ENCODE peak calls at places on chromosomes 2 and 18, in six cellular contexts. X is RWPE2, Y is foreskin fibroblast, N is right cardiac atrium, A is astrocyte of the spinal cord, I is pancreas. W is an unnamed sample.

GRCh38 chr2:164302786-164303185 is 318.5 kb downstream of the GRB14 start:
- DNase-seq in X (no peak), Y (no peak), N (no peak), A (no peak), I (no peak), W (no peak)

GRCh38 chr18:74611791-74612190 is 14.1 kb downstream of the ZNF407 start:
- DNase-seq in X (no peak), Y (no peak), N (no peak), A (no peak), I (no peak), W (no peak)

GRCh38 chr2:59385971-59386370 is 1144.8 kb upstream of the FANCL start:
- DNase-seq in X (no peak), Y (no peak), N (no peak), A (no peak), I (no peak), W (no peak)

GRCh38 chr2:128108166-128108565 is 17.2 kb downstream of the UGGT1 start:
- DNase-seq in X (no peak), Y (no peak), N (no peak), A (no peak), I (no peak), W (no peak)

GRCh38 chr2:177753682-177754475 is 318.7 kb downstream of the PDE11A start:
- DNase-seq in X (no peak), Y (peak; percentile 48), N (peak; percentile 83), A (peak; percentile 90), I (no peak), W (peak; percentile 69)

GRCh38 chr2:45541450-45541849 is 69.6 kb downstream of the SRBD1 start:
- DNase-seq in X (no peak), Y (no peak), N (no peak), A (no peak), I (peak; percentile 10), W (no peak)

GRCh38 chr2:240111253-240111652 is 24.9 kb downstream of the COPS9 start:
- DNase-seq in X (no peak), Y (peak; percentile 7), N (no peak), A (no peak), I (no peak), W (no peak)

GRCh38 chr18:79507076-79507545 is 111.4 kb downstream of the NFATC1 start:
- DNase-seq in X (peak; percentile 42), Y (peak; percentile 37), N (peak; percentile 96), A (peak; percentile 55), I (peak; percentile 69), W (no peak)

GRCh38 chr18:60950634-60951033 is 382.6 kb upstream of the CDH20 start:
- DNase-seq in X (no peak), Y (no peak), N (no peak), A (no peak), I (no peak), W (no peak)

GRCh38 chr2:151071382-151071781 is 190.3 kb downstream of the RBM43 start:
- DNase-seq in X (no peak), Y (peak; percentile 55), N (no peak), A (peak; percentile 24), I (no peak), W (peak; percentile 26)

GRCh38 chr18:8947576-8947975 is 154.9 kb upstream of the NDUFV2 start:
- DNase-seq in X (no peak), Y (no peak), N (no peak), A (peak; percentile 40), I (no peak), W (no peak)

GRCh38 chr2:18047896-18048657 is 169.6 kb downstream of the KCNS3 start:
- DNase-seq in X (peak; percentile 79), Y (peak; percentile 73), N (peak; percentile 58), A (no peak), I (no peak), W (no peak)

GRCh38 chr2:232299084-232299483 is 79.5 kb upstream of the ALPP start:
- DNase-seq in X (no peak), Y (no peak), N (no peak), A (no peak), I (no peak), W (no peak)

GRCh38 chr2:211014906-211015305 is 458.5 kb downstream of the CPS1 start:
- DNase-seq in X (no peak), Y (no peak), N (no peak), A (no peak), I (no peak), W (no peak)

GRCh38 chr2:235614900-235615712 is 121.3 kb downstream of the AGAP1 start:
- DNase-seq in X (no peak), Y (peak; percentile 83), N (peak; percentile 84), A (peak; percentile 48), I (no peak), W (peak; percentile 79)

GRCh38 chr2:45786831-45787357 is 135.4 kb downstream of the PRKCE start:
- DNase-seq in X (no peak), Y (no peak), N (no peak), A (no peak), I (no peak), W (no peak)

GRCh38 chr2:200397785-200398184 is 91.3 kb downstream of the SPATS2L start:
- DNase-seq in X (no peak), Y (no peak), N (no peak), A (peak; percentile 62), I (no peak), W (no peak)

GRCh38 chr2:109699646-109700045 is 85.5 kb downstream of the SOWAHC start:
- DNase-seq in X (no peak), Y (no peak), N (peak; percentile 72), A (no peak), I (no peak), W (no peak)

GRCh38 chr18:49241852-49242251 is 218.6 kb downstream of the DYM start:
- DNase-seq in X (no peak), Y (peak; percentile 70), N (no peak), A (peak; percentile 61), I (no peak), W (no peak)

GRCh38 chr2:41922177-41922576 is 125.6 kb upstream of the PKDCC start:
- DNase-seq in X (no peak), Y (no peak), N (no peak), A (no peak), I (no peak), W (no peak)

GRCh38 chr2:45067859-45068642 is 58.8 kb upstream of the SIX2 start:
- DNase-seq in X (no peak), Y (peak; percentile 20), N (no peak), A (no peak), I (no peak), W (peak; percentile 22)

GRCh38 chr2:72827999-72828646 is 2.3 kb upstream of the EXOC6B start:
- DNase-seq in X (no peak), Y (peak; percentile 41), N (no peak), A (peak; percentile 32), I (no peak), W (no peak)

GRCh38 chr2:71277536-71278103 is 50.7 kb upstream of the PAIP2B start:
- DNase-seq in X (no peak), Y (peak; percentile 15), N (peak; percentile 82), A (peak; percentile 8), I (peak; percentile 46), W (no peak)

GRCh38 chr18:58513615-58514014 is 115.3 kb downstream of the ALPK2 start:
- DNase-seq in X (no peak), Y (no peak), N (no peak), A (no peak), I (no peak), W (no peak)

GRCh38 chr2:240879105-240879504 is 10.5 kb downstream of the AGXT start:
- DNase-seq in X (peak; percentile 41), Y (no peak), N (peak; percentile 18), A (no peak), I (no peak), W (no peak)

GRCh38 chr18:57801379-57802165 is 1.5 kb downstream of the ATP8B1 start:
- DNase-seq in X (no peak), Y (no peak), N (peak; percentile 73), A (no peak), I (peak; percentile 71), W (no peak)

GRCh38 chr2:118865106-118865505 is 17.7 kb upstream of the EN1 start:
- DNase-seq in X (no peak), Y (peak; percentile 37), N (no peak), A (no peak), I (no peak), W (no peak)

GRCh38 chr2:15630958-15631719 is 39.5 kb downstream of the DDX1 start:
- DNase-seq in X (no peak), Y (no peak), N (peak; percentile 16), A (no peak), I (no peak), W (no peak)

GRCh38 chr2:8534729-8535397 is 147.0 kb upstream of the ID2 start:
- DNase-seq in X (no peak), Y (no peak), N (peak; percentile 94), A (peak; percentile 34), I (no peak), W (peak; percentile 10)

GRCh38 chr2:3575534-3576324 is 669 bp downstream of the RPS7 start:
- DNase-seq in X (no peak), Y (no peak), N (peak; percentile 65), A (no peak), I (peak; percentile 73), W (no peak)

GRCh38 chr2:160061533-160062282 is 707 bp downstream of the PLA2R1 start:
- DNase-seq in X (no peak), Y (no peak), N (peak; percentile 63), A (no peak), I (peak; percentile 54), W (no peak)
- H3K4me3 ChIP-seq in X (peak overlapping the region; percentile 57), Y (peak overlapping the region; percentile 69), N (peak overlapping the region; percentile 85), A (peak overlapping the region; percentile 61), I (peak overlapping the region; percentile 63), W (peak overlapping the region; percentile 65)

GRCh38 chr2:62407838-62408589 is 98.0 kb downstream of the TMEM17 start:
- DNase-seq in X (no peak), Y (no peak), N (no peak), A (no peak), I (no peak), W (no peak)
- H3K4me3 ChIP-seq in X (no peak overlapping the region), Y (no peak overlapping the region), N (no peak overlapping the region), A (no peak overlapping the region), I (no peak overlapping the region), W (no peak overlapping the region)

GRCh38 chr18:45340884-45341283 is 274.4 kb upstream of the SLC14A2 start:
- DNase-seq in X (no peak), Y (no peak), N (no peak), A (no peak), I (no peak), W (no peak)

GRCh38 chr18:45337477-45337876 is 277.8 kb upstream of the SLC14A2 start:
- DNase-seq in X (no peak), Y (no peak), N (no peak), A (no peak), I (no peak), W (no peak)

GRCh38 chr18:45341454-45341853 is 273.8 kb upstream of the SLC14A2 start:
- DNase-seq in X (no peak), Y (no peak), N (no peak), A (no peak), I (no peak), W (no peak)

GRCh38 chr18:45342166-45342565 is 273.1 kb upstream of the SLC14A2 start:
- DNase-seq in X (no peak), Y (no peak), N (no peak), A (no peak), I (no peak), W (no peak)

GRCh38 chr18:45339819-45340550 is 275.3 kb upstream of the SLC14A2 start:
- DNase-seq in X (no peak), Y (no peak), N (no peak), A (no peak), I (no peak), W (no peak)
- H3K4me3 ChIP-seq in X (no peak overlapping the region), Y (no peak overlapping the region), N (no peak overlapping the region), A (no peak overlapping the region), I (no peak overlapping the region), W (no peak overlapping the region)

GRCh38 chr2:204228169-204228940 is 291.8 kb downstream of the ICOS start:
- DNase-seq in X (no peak), Y (no peak), N (no peak), A (no peak), I (no peak), W (no peak)
- H3K4me3 ChIP-seq in X (no peak overlapping the region), Y (no peak overlapping the region), N (no peak overlapping the region), A (no peak overlapping the region), I (no peak overlapping the region), W (no peak overlapping the region)

W was measured in skeletal muscle cell.